ENCODE peak calls at places on chromosomes 4 and X, in six cellular contexts. R is K562, Y is transverse colon, F is stomach, Z is spleen, Q is suprapubic skin. J is an unnamed sample.

GRCh38 chr4:48315728-48316630 is 25.4 kb upstream of the SLAIN2 start:
- DNase-seq in Z (no peak), Q (no peak), R (peak), Y (no peak), F (no peak), J (peak)

GRCh38 chrX:133005038-133005437 is 46.6 kb upstream of the HS6ST2 start:
- DNase-seq in F (no peak), Y (no peak), Q (no peak), Z (no peak), R (peak), J (no peak)

GRCh38 chrX:9141496-9141895 is 107.6 kb upstream of the FAM9B start:
- DNase-seq in Q (no peak), F (no peak), R (no peak), Y (no peak), Z (no peak), J (no peak)

GRCh38 chr4:153267013-153267412 is 62.8 kb downstream of the TRIM2 start:
- DNase-seq in F (no peak), Z (no peak), Q (no peak), R (no peak), Y (no peak), J (peak)

GRCh38 chr4:101981756-101982155 is 191.2 kb downstream of the BANK1 start:
- DNase-seq in F (no peak), Q (no peak), Y (no peak), Z (no peak), R (no peak), J (peak)

GRCh38 chr4:98381306-98381705 is 120.1 kb downstream of the RAP1GDS1 start:
- DNase-seq in Y (no peak), F (no peak), Z (no peak), Q (no peak), R (no peak), J (no peak)

GRCh38 chr4:7828011-7828720 is 111.5 kb downstream of the AFAP1 start:
- DNase-seq in Q (no peak), F (peak), Z (no peak), Y (peak), R (peak), J (peak)

GRCh38 chr4:169963998-169964397 is 62.2 kb downstream of the MFAP3L start:
- DNase-seq in F (no peak), Z (no peak), Y (no peak), R (no peak), Q (no peak), J (no peak)

GRCh38 chr4:97507587-97508245 is 635.6 kb downstream of the STPG2 start:
- DNase-seq in F (no peak), R (no peak), Y (no peak), Q (no peak), Z (no peak), J (no peak)

GRCh38 chrX:49754238-49754857 is 58.6 kb upstream of the PAGE1 start:
- DNase-seq in Z (no peak), Y (peak), R (peak), F (peak), Q (no peak), J (peak)

GRCh38 chr4:27518876-27519275 is 658.2 kb downstream of the STIM2 start:
- DNase-seq in Q (no peak), Z (no peak), F (no peak), Y (no peak), R (no peak), J (no peak)

GRCh38 chr4:2255501-2256155 is 6.3 kb downstream of the MXD4 start:
- DNase-seq in F (peak), Q (peak), Y (peak), R (no peak), Z (peak), J (peak)

GRCh38 chr4:37693030-37693429 is 6.9 kb upstream of the RELL1 start:
- DNase-seq in R (no peak), F (no peak), Q (no peak), Z (no peak), Y (no peak), J (no peak)
- H3K4me3 ChIP-seq in R (no peak), F (no peak), Q (no peak), Z (no peak), Y (no peak), J (no peak)

DNA sequence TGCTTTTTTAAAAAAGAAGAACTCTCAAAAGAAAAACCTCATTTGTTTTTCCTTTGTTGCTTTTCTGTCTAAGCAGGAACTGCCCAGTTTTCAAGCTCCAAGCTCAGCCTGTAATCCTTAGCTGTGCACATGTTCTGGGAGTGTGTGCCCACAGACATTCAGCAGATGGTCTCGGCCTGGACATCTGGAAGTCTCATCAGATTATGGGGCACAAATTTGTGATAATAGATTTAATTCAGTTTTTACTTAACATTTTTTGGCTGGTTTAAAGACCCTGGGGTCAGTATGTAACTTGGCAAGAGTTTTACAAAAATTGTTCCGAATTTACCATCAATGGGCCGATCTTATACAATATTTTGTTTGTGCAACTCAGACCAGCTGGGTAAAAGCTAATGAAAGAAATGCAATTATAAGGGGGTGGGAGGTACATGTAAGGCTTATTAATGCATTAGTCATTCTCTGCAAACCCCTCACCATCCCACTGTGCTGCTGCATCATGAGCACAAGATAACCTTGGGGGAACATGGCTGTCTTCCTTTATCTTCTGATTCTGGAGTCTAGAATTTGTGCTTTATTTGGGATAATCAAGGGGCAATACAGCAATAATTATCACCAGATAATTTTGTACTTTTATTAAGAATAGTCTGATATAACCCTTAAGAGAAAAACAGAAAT is 86.9 kb upstream of the PHOX2B start:
- DNase-seq in Z (no peak), Q (no peak), R (no peak), F (no peak), Y (no peak), J (no peak)
- TF ChIP-seq POLR2AphosphoS5 in Z (no peak), Q (no peak), R (no peak), F (no peak), Y (no peak), J (no peak)

GRCh38 chr4:10459305-10459704 is 2.1 kb upstream of the ZNF518B start:
- DNase-seq in R (peak), F (no peak), Q (no peak), Y (no peak), Z (no peak), J (no peak)

GRCh38 chr4:10462876-10463275 is 5.7 kb upstream of the ZNF518B start:
- DNase-seq in Q (no peak), F (no peak), Z (no peak), R (no peak), Y (no peak), J (no peak)

GRCh38 chr4:10460313-10461047 is 3.3 kb upstream of the ZNF518B start:
- DNase-seq in Q (no peak), Y (no peak), Z (no peak), R (peak), F (no peak), J (no peak)

GRCh38 chr4:10461850-10462400 is 4.7 kb upstream of the ZNF518B start:
- DNase-seq in Y (no peak), Q (no peak), Z (no peak), F (no peak), R (no peak), J (no peak)

DNA sequence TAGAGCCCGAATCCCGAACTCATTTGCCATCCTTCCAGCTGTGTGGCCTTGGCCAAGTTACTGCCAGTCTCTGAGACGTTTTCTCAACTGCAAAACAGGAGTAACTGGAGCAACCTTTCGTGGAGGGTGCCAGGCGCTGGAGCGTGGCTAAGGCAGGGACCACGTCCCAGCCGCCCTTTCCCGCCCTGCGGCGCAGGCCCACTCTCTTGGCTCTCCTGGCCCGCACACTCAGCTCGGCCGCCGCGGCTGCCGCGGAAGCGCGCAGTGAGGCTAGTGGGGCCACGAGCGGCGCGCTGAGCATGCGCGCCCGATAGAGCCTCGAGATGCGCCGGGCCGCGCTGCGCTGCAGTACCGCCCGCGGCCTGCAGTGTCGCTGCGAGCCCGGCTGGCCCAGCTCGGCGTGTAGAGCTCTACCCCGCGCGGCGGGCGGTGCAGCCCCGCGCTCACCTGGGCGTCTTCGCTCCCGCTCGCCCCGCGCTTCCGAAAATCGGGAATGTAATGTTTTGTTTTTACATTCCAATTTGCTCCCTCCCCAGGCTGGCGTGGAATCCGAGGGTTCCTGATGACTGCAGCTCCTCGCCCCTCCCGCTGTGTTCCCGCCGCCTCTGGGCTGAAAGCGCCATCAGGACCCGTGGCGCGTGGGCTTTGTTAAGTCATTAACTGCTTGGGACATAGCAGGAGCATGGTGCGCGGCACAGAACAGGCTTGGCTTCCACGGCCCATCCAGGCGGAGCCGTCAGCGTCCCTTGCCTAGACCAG is 4.0 kb upstream of the ZNF518B start:
- DNase-seq in R (peak), Z (peak), F (peak), Y (peak), Q (no peak), J (peak)
- H3K4me3 ChIP-seq in R (peak), Z (peak), F (peak), Y (no peak), Q (peak), J (no peak)

GRCh38 chr4:167041524-167041923 is 192.8 kb downstream of the SPOCK3 start:
- DNase-seq in Q (no peak), Y (no peak), R (no peak), Z (no peak), F (no peak), J (no peak)
- TF ChIP-seq POLR2AphosphoS5 in Q (no peak), Y (no peak), R (no peak), Z (no peak), F (no peak), J (no peak)

GRCh38 chr4:76084542-76084941 is 10.0 kb downstream of the ART3 start:
- DNase-seq in Z (no peak), Q (no peak), R (peak), Y (no peak), F (no peak), J (no peak)

GRCh38 chr4:76083386-76083785 is 8.9 kb downstream of the ART3 start:
- DNase-seq in F (no peak), Y (no peak), R (no peak), Z (no peak), Q (no peak), J (no peak)

GRCh38 chr4:76090241-76090691 is 15.8 kb downstream of the ART3 start:
- DNase-seq in R (peak), Y (no peak), Z (no peak), F (no peak), Q (no peak), J (peak)

GRCh38 chr4:76088719-76089118 is 14.2 kb downstream of the ART3 start:
- DNase-seq in Q (no peak), Z (no peak), F (no peak), R (no peak), Y (no peak), J (no peak)

DNA sequence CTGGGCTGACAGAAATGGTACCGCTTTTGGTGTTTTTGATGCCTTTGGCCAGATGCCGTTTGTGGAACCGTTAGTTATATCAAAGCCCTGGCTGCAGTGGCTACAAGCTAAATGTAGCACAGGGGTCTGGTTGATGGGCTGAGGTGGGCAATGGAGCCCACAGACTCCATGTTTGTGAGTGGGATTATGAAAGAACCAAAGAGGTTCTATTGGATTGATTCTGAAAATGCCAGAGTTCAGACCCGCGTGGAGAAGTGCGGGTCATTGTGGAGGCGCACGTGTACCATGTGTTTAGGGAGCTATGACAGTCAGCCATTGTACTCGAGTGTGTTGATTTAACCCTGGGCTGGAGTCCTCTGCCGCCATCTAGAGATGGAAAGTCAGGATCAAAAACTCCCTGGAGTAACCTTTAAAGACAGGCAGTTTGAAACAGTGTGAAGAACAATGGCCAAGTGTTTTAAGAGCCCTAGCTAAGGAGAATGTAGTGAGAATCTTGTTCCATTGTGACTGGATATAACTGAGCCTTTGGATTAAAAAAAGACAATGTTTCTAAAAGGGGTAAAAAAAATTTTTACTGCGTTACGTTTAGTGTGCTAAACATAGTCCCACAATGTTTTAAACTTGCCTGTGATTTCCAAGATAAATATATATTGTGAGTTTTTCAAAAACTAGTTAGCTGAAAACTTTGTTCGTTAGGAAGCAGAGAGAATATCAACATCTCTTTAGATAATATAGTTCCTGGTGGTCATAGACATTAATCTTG is 12.7 kb downstream of the ART3 start:
- DNase-seq in Z (no peak), Y (peak), F (peak), R (peak), Q (no peak), J (peak)
- H3K4me3 ChIP-seq in Z (no peak), Y (no peak), F (no peak), R (no peak), Q (no peak), J (no peak)

GRCh38 chr4:138770818-138771217 is 244.8 kb upstream of the NOCT start:
- DNase-seq in R (no peak), Y (no peak), Q (no peak), F (no peak), Z (no peak), J (no peak)

GRCh38 chr4:138765442-138765841 is 250.1 kb upstream of the NOCT start:
- DNase-seq in Q (no peak), R (no peak), F (no peak), Y (no peak), Z (no peak), J (no peak)

GRCh38 chr4:138761638-138762205 is 253.9 kb upstream of the NOCT start:
- DNase-seq in Q (no peak), Z (no peak), F (no peak), R (no peak), Y (no peak), J (no peak)

DNA sequence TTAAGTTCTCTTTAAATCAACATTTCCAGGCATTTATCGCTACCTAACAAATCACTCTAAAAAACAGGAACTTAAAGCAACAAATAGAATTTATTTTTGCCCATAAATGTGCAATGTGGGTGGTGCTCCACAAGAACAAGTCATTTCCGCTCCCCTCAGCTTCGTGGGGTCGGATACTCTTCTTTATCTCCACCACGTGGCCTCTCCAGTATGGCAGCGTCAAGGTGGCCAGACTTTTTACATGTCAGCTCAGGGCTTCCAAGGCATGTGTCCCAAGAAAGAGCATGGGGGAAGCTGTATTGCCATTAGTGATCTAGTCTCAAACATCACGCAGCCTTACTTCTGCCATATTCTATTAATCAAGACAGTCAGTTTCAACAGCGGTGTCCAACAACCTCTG is 249.2 kb upstream of the NOCT start:
- DNase-seq in F (no peak), Z (no peak), R (no peak), Y (no peak), Q (no peak), J (no peak)
- TF ChIP-seq POLR2AphosphoS5 in F (no peak), Z (no peak), R (no peak), Y (no peak), Q (no peak), J (no peak)